ENCODE peak calls at places on chromosomes 12 and 14, in four cellular contexts. V, H, D and W are unnamed samples.
A peak's percentile ranks its signal among the peaks of the same experiment; 100 is the strongest.

GRCh38 chr14:67469954-67470353 is 18.6 kb downstream of the TMEM229B start:
- DNase-seq in V (no peak), H (no peak), D (no peak), W (no peak)

GRCh38 chr12:60255044-60255443 is 659.2 kb downstream of the SLC16A7 start:
- DNase-seq in V (no peak), H (no peak), D (no peak), W (no peak)

GRCh38 chr12:95205685-95206084 is 11.6 kb downstream of the FGD6 start:
- DNase-seq in V (peak; percentile 40), H (no peak), D (peak; percentile 76), W (no peak)

GRCh38 chr12:108839011-108839889 is 18.1 kb downstream of the SSH1 start:
- DNase-seq in V (no peak), H (no peak), D (peak; percentile 83), W (no peak)

GRCh38 chr12:110619534-110619953 is 5.6 kb downstream of the TCTN1 start:
- DNase-seq in V (no peak), H (no peak), D (no peak), W (no peak)

GRCh38 chr14:92624764-92625163 is 111.2 kb downstream of the RIN3 start:
- DNase-seq in V (no peak), H (no peak), D (no peak), W (no peak)

GRCh38 chr12:32400114-32400672 is 835 bp downstream of the FGD4 start:
- DNase-seq in V (peak; percentile 44), H (no peak), D (no peak), W (peak; percentile 63)

GRCh38 chr12:128796439-128797118 is 27.2 kb downstream of the SLC15A4 start:
- DNase-seq in V (no peak), H (no peak), D (peak; percentile 40), W (no peak)

GRCh38 chr12:80413462-80413861 is 30.6 kb upstream of the PTPRQ start:
- DNase-seq in V (no peak), H (no peak), D (no peak), W (no peak)

GRCh38 chr14:38959021-38959420 is 144.0 kb downstream of the SEC23A start:
- DNase-seq in V (no peak), H (no peak), D (no peak), W (no peak)

GRCh38 chr12:103928736-103929050 is 1.5 kb upstream of the HSP90B1 start:
- DNase-seq in V (no peak), H (no peak), D (no peak), W (peak; percentile 70)

GRCh38 chr12:31491819-31492598 is 98.9 kb downstream of the DENND5B start:
- DNase-seq in V (peak; percentile 29), H (peak; percentile 31), D (no peak), W (no peak)

GRCh38 chr14:59022144-59022543 is 166.3 kb upstream of the DAAM1 start:
- DNase-seq in V (no peak), H (no peak), D (no peak), W (no peak)

GRCh38 chr12:133130808-133131128 is 341 bp downstream of the ZNF10 start:
- DNase-seq in V (no peak), H (no peak), D (peak; percentile 67), W (peak; percentile 45)

GRCh38 chr14:104329793-104330192 is 191.4 kb downstream of the KIF26A start:
- DNase-seq in V (no peak), H (no peak), D (no peak), W (no peak)

GRCh38 chr12:89707992-89708792 is 446 bp downstream of the ATP2B1 start:
- DNase-seq in V (peak; percentile 29), H (no peak), D (peak; percentile 79), W (peak; percentile 47)

GRCh38 chr12:101838628-101839323 is 8.0 kb upstream of the GNPTAB start:
- DNase-seq in V (no peak), H (no peak), D (no peak), W (no peak)

GRCh38 chr14:43003845-43004244 is 1397.2 kb downstream of the LRFN5 start:
- DNase-seq in V (no peak), H (peak; percentile 13), D (no peak), W (no peak)

GRCh38 chr12:69066420-69067373 is 133.7 kb upstream of the CPM start:
- DNase-seq in V (no peak), H (no peak), D (no peak), W (no peak)

GRCh38 chr14:26841361-26841760 is 243.5 kb upstream of the NOVA1 start:
- DNase-seq in V (no peak), H (no peak), D (no peak), W (no peak)

GRCh38 chr12:1453801-1454200 is 140.6 kb downstream of the FBXL14 start:
- DNase-seq in V (no peak), H (no peak), D (no peak), W (no peak)

GRCh38 chr12:10408842-10409241 is 715 bp downstream of the KLRC4 start:
- DNase-seq in V (no peak), H (no peak), D (no peak), W (no peak)

GRCh38 chr12:31585895-31586294 is 5.0 kb downstream of the DENND5B start:
- DNase-seq in V (no peak), H (no peak), D (no peak), W (no peak)

GRCh38 chr14:96164861-96165490 is 39.7 kb upstream of the BDKRB2 start:
- DNase-seq in V (no peak), H (no peak), D (peak; percentile 52), W (no peak)

GRCh38 chr12:90253674-90254181 is 545.1 kb upstream of the ATP2B1 start:
- DNase-seq in V (no peak), H (no peak), D (peak; percentile 87), W (peak; percentile 75)

GRCh38 chr14:77458249-77458950 is 507 bp downstream of the AHSA1 start:
- DNase-seq in V (peak; percentile 24), H (peak; percentile 40), D (no peak), W (peak; percentile 43)

GRCh38 chr12:33605776-33606175 is 166.2 kb upstream of the SYT10 start:
- DNase-seq in V (peak; percentile 3), H (peak; percentile 10), D (no peak), W (no peak)

GRCh38 chr12:100375023-100375737 is 18.3 kb downstream of the SLC17A8 start:
- DNase-seq in V (no peak), H (no peak), D (peak; percentile 89), W (peak; percentile 35)

GRCh38 chr12:51855586-51856428 is 7.3 kb upstream of the FIGNL2 start:
- DNase-seq in V (peak; percentile 28), H (peak; percentile 58), D (no peak), W (no peak)

GRCh38 chr14:100738269-100738691 is 11.6 kb downstream of the DLK1 start:
- DNase-seq in V (no peak), H (no peak), D (no peak), W (no peak)

GRCh38 chr14:73887116-73887490 is 444 bp downstream of the ZNF410 start:
- DNase-seq in V (peak; percentile 23), H (peak; percentile 25), D (no peak), W (no peak)

GRCh38 chr12:115979851-115980250 is 297.6 kb downstream of the MED13L start:
- DNase-seq in V (no peak), H (no peak), D (no peak), W (no peak)

GRCh38 chr12:51785906-51786305 is 62.6 kb downstream of the FIGNL2 start:
- DNase-seq in V (no peak), H (no peak), D (no peak), W (no peak)

GRCh38 chr12:63400746-63401145 is 249.7 kb upstream of the AVPR1A start:
- DNase-seq in V (no peak), H (peak; percentile 45), D (no peak), W (no peak)

GRCh38 chr12:120199595-120200306 is 1.2 kb downstream of the RPLP0 start:
- DNase-seq in V (no peak), H (no peak), D (peak; percentile 85), W (no peak)

GRCh38 chr14:39956372-39956771 is 524.1 kb upstream of the FBXO33 start:
- DNase-seq in V (no peak), H (no peak), D (no peak), W (no peak)

GRCh38 chr12:124523071-124523470 is 44.3 kb downstream of the NCOR2 start:
- DNase-seq in V (no peak), H (no peak), D (no peak), W (no peak)

GRCh38 chr14:91339606-91340369 is 77.8 kb downstream of the CCDC88C start:
- DNase-seq in V (no peak), H (no peak), D (no peak), W (no peak)

GRCh38 chr12:106766393-106766826 is 8.1 kb upstream of the RIC8B start:
- DNase-seq in V (no peak), H (no peak), D (no peak), W (no peak)

DNA sequence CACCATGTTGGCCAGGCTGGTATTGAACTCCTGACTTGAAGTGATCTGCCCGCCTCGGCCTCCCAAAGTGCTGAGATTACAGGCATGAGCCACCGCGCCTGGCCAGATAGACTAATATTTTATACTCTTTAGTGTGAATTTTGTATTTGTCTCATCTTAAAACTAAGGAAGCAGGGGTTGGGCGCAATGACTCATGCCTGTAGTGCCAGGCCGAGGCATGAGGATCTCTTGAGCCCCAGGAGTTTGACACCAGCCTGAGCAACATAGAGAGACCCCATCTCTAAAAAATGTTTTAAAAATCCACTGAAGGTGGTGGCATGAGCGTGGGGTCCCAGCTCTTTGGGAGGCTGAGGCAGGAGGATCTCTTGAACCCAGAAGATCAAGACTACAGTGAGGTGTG is 9.0 kb downstream of the DYNC1H1 start:
- DNase-seq in V (no peak), H (no peak), D (no peak), W (no peak)
- H3K4me3 ChIP-seq in V (no peak overlapping the region), H (no peak overlapping the region), D (no peak overlapping the region), W (no peak overlapping the region)

GRCh38 chr14:55026793-55027560 is at the start of the genes SOCS4 and WDHD1:
- DNase-seq in V (peak; percentile 81), H (peak; percentile 89), D (peak; percentile 96), W (peak; percentile 97)
- TF ChIP-seq EP300 in V (no peak), H (no peak), D (no peak), W (no peak)

DNA sequence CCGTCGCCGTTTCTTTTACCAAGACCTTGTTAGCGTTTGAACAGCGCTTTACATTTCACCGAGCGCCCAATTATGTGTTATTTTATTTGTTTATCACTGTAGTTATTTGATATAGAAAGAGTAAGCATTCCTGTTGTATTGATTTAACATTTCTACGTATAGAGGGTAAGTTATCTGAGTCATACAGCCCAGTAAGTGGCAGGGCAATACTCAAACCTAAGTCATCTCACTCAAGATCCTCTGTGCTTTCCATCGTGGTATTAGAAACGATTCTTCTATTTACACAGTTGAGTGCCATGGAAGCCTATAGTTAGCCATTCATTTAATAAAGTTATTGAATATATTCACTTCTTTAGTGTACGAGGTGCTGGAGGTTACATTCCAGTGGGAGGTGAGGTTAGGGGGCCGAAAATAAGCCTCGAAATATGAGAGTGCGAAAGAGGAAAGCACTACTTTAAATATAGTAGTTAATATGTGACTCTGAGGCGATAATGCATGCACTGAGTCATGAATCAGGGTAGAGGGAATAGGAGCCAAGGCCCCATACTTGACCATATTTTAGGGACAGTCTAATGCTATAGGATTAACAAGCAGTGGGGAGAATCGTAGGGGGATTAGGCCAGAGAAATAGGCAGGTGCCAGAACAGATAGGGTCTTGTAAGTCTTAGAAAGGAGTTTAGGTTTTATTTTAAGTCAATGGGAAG is 629 bp downstream of the RAD51AP1 start:
- DNase-seq in V (no peak), H (no peak), D (no peak), W (no peak)
- H3K4me3 ChIP-seq in V (peak overlapping the region; percentile 68), H (peak overlapping the region; percentile 84), D (peak overlapping the region; percentile 74), W (peak overlapping the region; percentile 92)

DNA sequence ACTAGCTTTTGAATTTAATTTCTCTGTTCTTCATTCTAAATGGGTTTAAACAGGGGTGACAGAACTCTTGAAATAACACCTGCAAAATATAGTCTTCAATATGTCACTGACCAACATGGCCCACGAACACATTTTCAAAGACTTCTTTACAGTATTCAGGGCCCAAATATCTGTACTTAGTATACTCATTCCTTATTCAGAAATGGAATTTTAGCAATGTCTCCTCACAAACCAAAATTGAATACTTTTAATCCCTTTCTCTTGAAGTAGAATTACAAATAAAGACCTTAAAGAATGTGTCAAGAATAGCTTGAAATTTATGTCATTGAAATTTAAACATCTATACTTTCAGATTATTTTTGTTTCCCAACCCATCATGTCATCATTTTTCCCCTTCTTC is 263.1 kb downstream of the LRIG3 start:
- DNase-seq in V (no peak), H (no peak), D (no peak), W (no peak)
- TF ChIP-seq EP300 in V (no peak), H (no peak), D (no peak), W (no peak)